ENCODE peak calls at places on chromosomes 2 and 18, in seven cellular contexts. W is lower leg skin, Y is brain microvascular endothelial cell, I is GM10248, F is mucosa of descending colon, C is tibial artery, Z is neural crest cell. R is an unnamed sample.

GRCh38 chr2:144261966-144262365 is 258.0 kb downstream of the ZEB2 start:
- DNase-seq in Y (no peak), Z (no peak), I (no peak), W (no peak), F (no peak), C (no peak), R (no peak)

GRCh38 chr2:144426981-144427479 is 92.9 kb downstream of the ZEB2 start:
- DNase-seq in W (no peak), F (no peak), C (no peak), I (no peak), Y (peak), Z (no peak), R (no peak)

GRCh38 chr18:7205346-7205745 is 25.5 kb upstream of the LRRC30 start:
- DNase-seq in C (no peak), W (no peak), I (no peak), Z (no peak), Y (no peak), F (no peak), R (no peak)

GRCh38 chr2:65407240-65407639 is 25.2 kb downstream of the SPRED2 start:
- DNase-seq in C (no peak), Y (no peak), F (no peak), W (no peak), Z (no peak), I (no peak), R (no peak)

GRCh38 chr2:16330571-16331351 is 334.9 kb downstream of the CYRIA start:
- DNase-seq in Y (no peak), Z (peak), I (no peak), W (no peak), F (no peak), C (no peak), R (no peak)

GRCh38 chr2:58539973-58540372 is 298.8 kb upstream of the FANCL start:
- DNase-seq in I (no peak), Y (no peak), W (no peak), F (no peak), C (no peak), Z (no peak), R (no peak)

GRCh38 chr2:130823171-130823885 is 13.4 kb upstream of the ARHGEF4 start:
- DNase-seq in I (no peak), C (no peak), F (no peak), W (no peak), Z (no peak), Y (no peak), R (no peak)

GRCh38 chr2:133447303-133447702 is 121.0 kb downstream of the NCKAP5 start:
- DNase-seq in I (no peak), C (no peak), W (no peak), F (no peak), Y (no peak), Z (no peak), R (no peak)

GRCh38 chr2:224638338-224638823 is 53.2 kb upstream of the CUL3 start:
- DNase-seq in C (no peak), F (peak), Y (no peak), I (peak), Z (no peak), W (no peak), R (peak)

GRCh38 chr2:149877064-149877463 is 289.5 kb upstream of the MMADHC start:
- DNase-seq in Y (no peak), C (no peak), I (no peak), W (no peak), Z (no peak), F (no peak), R (no peak)

GRCh38 chr2:28451793-28452533 is 43.9 kb upstream of the PLB1 start:
- DNase-seq in Z (no peak), C (no peak), W (no peak), F (no peak), Y (no peak), I (no peak), R (no peak)

GRCh38 chr2:149953627-149954026 is 366.1 kb upstream of the MMADHC start:
- DNase-seq in F (no peak), Y (no peak), I (no peak), C (no peak), Z (no peak), W (no peak), R (no peak)

GRCh38 chr2:170711196-170711773 is 3.9 kb upstream of the SP5 start:
- DNase-seq in Y (no peak), W (no peak), F (no peak), C (no peak), I (no peak), Z (no peak), R (no peak)

GRCh38 chr2:231348173-231348572 is 47.3 kb upstream of the B3GNT7 start:
- DNase-seq in C (no peak), Z (no peak), Y (no peak), I (no peak), W (no peak), F (no peak), R (no peak)

GRCh38 chr2:174846941-174847938 is 83.0 kb upstream of the CHRNA1 start:
- DNase-seq in Z (no peak), Y (peak), I (no peak), W (no peak), C (no peak), F (peak), R (no peak)

GRCh38 chr2:166448106-166448505 is 45.9 kb downstream of the SCN7A start:
- DNase-seq in C (no peak), Y (no peak), Z (no peak), F (no peak), W (no peak), I (no peak), R (no peak)

GRCh38 chr2:189350515-189351209 is 90.6 kb upstream of the WDR75 start:
- DNase-seq in Y (peak), W (peak), Z (no peak), I (no peak), C (peak), F (peak), R (no peak)

GRCh38 chr18:46727177-46727576 is 29.7 kb downstream of the ST8SIA5 start:
- DNase-seq in Z (no peak), F (no peak), I (no peak), W (no peak), C (no peak), Y (no peak), R (no peak)

GRCh38 chr18:80157708-80158343 is 48.8 kb downstream of the ADNP2 start:
- DNase-seq in F (peak), W (peak), Z (peak), Y (peak), C (no peak), I (peak), R (peak)

GRCh38 chr2:137535897-137536296 is 428.4 kb upstream of the HNMT start:
- DNase-seq in W (no peak), I (no peak), C (no peak), F (no peak), Y (peak), Z (no peak), R (no peak)

GRCh38 chr2:26576565-26577441 is 64.4 kb downstream of the CIB4 start:
- DNase-seq in Z (no peak), I (no peak), F (no peak), Y (no peak), C (peak), W (no peak), R (no peak)

GRCh38 chr2:104755026-104755856 is 98.7 kb upstream of the POU3F3 start:
- DNase-seq in Y (no peak), W (no peak), C (no peak), F (peak), Z (no peak), I (no peak), R (no peak)

GRCh38 chr2:193695367-193695766 is 1500.6 kb upstream of the TMEFF2 start:
- DNase-seq in I (no peak), Y (peak), C (no peak), Z (no peak), W (no peak), F (no peak), R (no peak)

GRCh38 chr18:3804336-3804735 is 354.4 kb downstream of the TGIF1 start:
- DNase-seq in I (no peak), Z (no peak), F (no peak), C (no peak), W (no peak), Y (no peak), R (no peak)

GRCh38 chr2:180358458-180358857 is 351.4 kb upstream of the CWC22 start:
- DNase-seq in Z (no peak), C (no peak), Y (no peak), F (no peak), I (no peak), W (no peak), R (no peak)
- TF ChIP-seq CTCF in Z (no peak), C (no peak), Y (peak), F (no peak), I (no peak), W (no peak), R (no peak)

DNA sequence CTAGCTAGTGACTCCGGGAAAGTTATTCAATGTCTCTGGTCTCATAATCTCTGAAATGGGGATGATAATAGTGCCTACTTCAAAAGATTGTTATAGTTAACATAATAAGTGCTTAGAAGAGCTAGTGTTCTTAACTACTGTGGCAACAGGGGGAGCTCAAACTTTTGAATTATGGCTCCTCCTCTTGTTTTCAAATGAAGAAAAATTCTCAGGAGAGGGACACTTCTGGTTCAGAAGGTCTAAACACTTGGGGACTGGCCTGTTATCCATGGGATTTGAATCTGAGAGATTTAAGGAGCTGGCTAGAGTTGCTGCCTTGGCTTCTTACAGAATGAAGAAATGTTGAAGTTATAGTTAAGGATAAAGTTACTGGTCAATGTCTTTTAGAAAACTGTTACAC is 92.2 kb upstream of the ITGB6 start:
- DNase-seq in C (no peak), W (no peak), Z (no peak), F (no peak), I (no peak), Y (peak), R (no peak)
- TF ChIP-seq CTCF in C (no peak), W (no peak), Z (no peak), F (no peak), I (no peak), Y (peak), R (no peak)

GRCh38 chr2:237743561-237744269 is 54.9 kb upstream of the RBM44 start:
- DNase-seq in F (no peak), W (no peak), Z (no peak), Y (peak), I (no peak), C (no peak), R (no peak)
- TF ChIP-seq CTCF in F (no peak), W (no peak), Z (peak), Y (peak), I (no peak), C (peak), R (no peak)

GRCh38 chr2:46815121-46815802 is 100.3 kb downstream of the MCFD2 start:
- DNase-seq in Z (no peak), W (peak), F (no peak), C (peak), Y (no peak), I (no peak), R (no peak)
- TF ChIP-seq CTCF in Z (no peak), W (no peak), F (no peak), C (no peak), Y (no peak), I (no peak), R (no peak)

GRCh38 chr2:42810126-42810970 is 18.0 kb upstream of the HAAO start:
- DNase-seq in Y (peak), W (peak), I (peak), C (peak), Z (peak), F (peak), R (peak)

GRCh38 chr2:42808301-42808700 is 15.9 kb upstream of the HAAO start:
- DNase-seq in C (no peak), Z (no peak), F (no peak), W (no peak), Y (no peak), I (no peak), R (no peak)

GRCh38 chr2:42809876-42810125 is 17.4 kb upstream of the HAAO start:
- DNase-seq in W (no peak), Y (peak), C (peak), Z (peak), F (peak), I (no peak), R (no peak)

GRCh38 chr2:42810971-42811865 is 18.8 kb upstream of the HAAO start:
- DNase-seq in Y (peak), C (peak), F (peak), Z (peak), I (peak), W (peak), R (peak)

DNA sequence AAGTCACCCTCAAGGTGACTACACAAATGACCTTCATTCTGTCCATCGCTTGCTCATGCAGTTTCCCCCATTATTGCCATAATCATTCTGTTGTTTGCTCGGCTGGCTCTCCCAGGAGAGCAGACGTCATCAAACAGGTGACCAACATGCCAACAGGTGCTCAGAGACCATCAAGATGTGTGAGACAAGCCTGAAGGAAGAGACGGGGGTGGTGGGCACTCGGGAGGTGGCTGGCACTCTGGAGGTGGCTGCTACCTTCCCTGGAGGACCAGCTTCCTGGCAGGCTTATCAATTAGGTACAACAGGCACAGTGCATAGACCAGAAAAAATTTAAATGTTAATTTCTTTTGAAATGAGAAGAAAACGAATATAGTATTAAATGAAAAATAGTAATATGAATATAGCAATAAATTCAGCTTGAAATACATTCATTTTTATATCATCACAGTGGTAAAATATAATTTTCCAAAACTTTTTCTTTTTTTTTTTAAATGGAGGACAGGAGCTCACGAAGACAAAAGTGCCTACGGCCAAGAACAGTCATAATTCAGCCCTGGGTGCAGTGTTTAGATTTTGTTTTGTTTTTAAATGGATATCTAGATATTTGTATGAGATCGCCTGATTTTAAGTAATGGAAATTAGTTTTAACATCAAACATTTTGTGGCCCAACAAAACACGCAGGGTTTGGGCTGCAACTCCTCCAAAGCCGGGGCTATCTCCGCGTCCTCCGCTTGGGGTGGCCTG is 16.9 kb upstream of the HAAO start:
- DNase-seq in Y (no peak), F (peak), W (peak), I (no peak), C (no peak), Z (no peak), R (no peak)
- TF ChIP-seq CTCF in Y (peak), F (peak), W (no peak), I (no peak), C (no peak), Z (no peak), R (no peak)

R was measured in GM13976.